ENCODE peak calls at places on chromosomes 2 and 18, in six cellular contexts. E is T-cell, V is iris pigment epithelial cell, K is adrenal gland, N is frontal cortex, Y is left colon. C is an unnamed sample.

GRCh38 chr2:236568068-236568921 is 1.3 kb upstream of the ACKR3 start:
- DNase-seq in E (peak; percentile 13), V (no peak), K (no peak), N (no peak), Y (peak; percentile 41), C (peak; percentile 38)

GRCh38 chr18:74990563-74991081 is 218.3 kb downstream of the PTGR3 start:
- DNase-seq in E (no peak), V (peak; percentile 54), K (no peak), N (no peak), Y (no peak), C (no peak)

GRCh38 chr18:58106674-58107058 is 62.6 kb downstream of the NEDD4L start:
- DNase-seq in E (no peak), V (no peak), K (no peak), N (no peak), Y (no peak), C (no peak)

GRCh38 chr2:128413014-128413717 is 94.5 kb upstream of the HS6ST1 start:
- DNase-seq in E (no peak), V (no peak), K (peak; percentile 1), N (no peak), Y (no peak), C (no peak)

GRCh38 chr18:39701839-39702238 is 2136.2 kb upstream of the CELF4 start:
- DNase-seq in E (no peak), V (peak; percentile 67), K (no peak), N (no peak), Y (no peak), C (no peak)

GRCh38 chr18:46278481-46279465 is 174.6 kb downstream of the HAUS1 start:
- DNase-seq in E (no peak), V (peak; percentile 82), K (no peak), N (no peak), Y (no peak), C (no peak)

GRCh38 chr2:218471070-218471469 is 52.1 kb downstream of the VIL1 start:
- DNase-seq in E (no peak), V (no peak), K (no peak), N (no peak), Y (no peak), C (no peak)

GRCh38 chr2:86020984-86021383 is 84.7 kb downstream of the POLR1A start:
- DNase-seq in E (no peak), V (peak; percentile 71), K (no peak), N (peak; percentile 52), Y (no peak), C (no peak)

GRCh38 chr2:174442546-174443510 is 44.0 kb downstream of the GPR155 start:
- DNase-seq in E (no peak), V (peak; percentile 78), K (no peak), N (no peak), Y (no peak), C (no peak)

GRCh38 chr2:164008752-164009151 is 272.9 kb upstream of the FIGN start:
- DNase-seq in E (no peak), V (no peak), K (no peak), N (no peak), Y (no peak), C (no peak)

GRCh38 chr2:98806266-98806697 is 75.3 kb upstream of the MGAT4A start:
- DNase-seq in E (no peak), V (no peak), K (peak; percentile 37), N (no peak), Y (peak; percentile 43), C (no peak)

C was measured in activated naive CD4-positive, alpha-beta T cell treated with anti-CD3 and anti-CD28 coated beads, Interleukin-2, amount 50 U/mL, for 16 hours.